ENCODE peak calls at places on chromosomes 7 and 10, in eight cellular contexts. D is AG10803, V is cardiac fibroblast, I is AG09309, X is GM23338, B is body of pancreas, S is heart right ventricle, N is IMR-90. O is an unnamed sample.
A peak's percentile ranks its signal among the peaks of the same experiment; 100 is the strongest.

GRCh38 chr7:78420001-78420400 is 621.4 kb downstream of the PHTF2 start:
- DNase-seq in N (no peak), V (no peak), D (no peak), X (no peak), I (no peak), S (no peak), B (no peak), O (no peak)

GRCh38 chr7:40133561-40134427 is 628 bp downstream of the MPLKIP start:
- DNase-seq in D (peak; percentile 48), V (peak; percentile 25), X (peak; percentile 65), I (no peak), S (no peak), B (no peak), N (peak; percentile 4), O (no peak)

GRCh38 chr7:17646181-17646956 is 293.9 kb downstream of the SNX13 start:
- DNase-seq in B (no peak), I (no peak), N (peak; percentile 66), X (peak; percentile 38), S (no peak), V (peak; percentile 75), D (peak; percentile 56), O (no peak)

GRCh38 chr10:67695555-67695954 is 440 bp downstream of the CTNNA3 start:
- DNase-seq in B (no peak), D (no peak), I (no peak), N (no peak), V (no peak), X (no peak), S (no peak), O (no peak)

GRCh38 chr10:9535744-9536143 is 1481.3 kb downstream of the GATA3 start:
- DNase-seq in I (no peak), V (no peak), D (no peak), X (no peak), N (no peak), S (no peak), B (no peak), O (no peak)

GRCh38 chr7:2668401-2668800 is 19.6 kb upstream of the AMZ1 start:
- DNase-seq in V (peak; percentile 83), S (peak; percentile 3), D (peak; percentile 54), N (peak; percentile 91), B (no peak), I (no peak), X (no peak), O (peak; percentile 51)

GRCh38 chr10:25017247-25017590 is 807 bp downstream of the THNSL1 start:
- DNase-seq in B (peak; percentile 38), D (no peak), I (no peak), V (no peak), S (no peak), X (peak; percentile 33), N (peak; percentile 13), O (no peak)

GRCh38 chr10:126302831-126303230 is 85.4 kb downstream of the ADAM12 start:
- DNase-seq in V (peak; percentile 27), X (peak; percentile 16), I (no peak), N (peak; percentile 4), S (no peak), D (no peak), B (no peak), O (no peak)

GRCh38 chr10:107727762-107728317 is 563.3 kb upstream of the SORCS1 start:
- DNase-seq in I (no peak), B (no peak), S (no peak), D (peak; percentile 37), X (no peak), V (peak; percentile 15), N (peak; percentile 28), O (peak; percentile 26)

GRCh38 chr10:75978213-75978612 is 546.8 kb downstream of the LRMDA start:
- DNase-seq in I (no peak), X (peak; percentile 59), N (no peak), S (no peak), B (no peak), D (peak; percentile 30), V (peak; percentile 21), O (no peak)

GRCh38 chr7:29657856-29658255 is 94.2 kb downstream of the PRR15 start:
- DNase-seq in N (no peak), X (no peak), D (no peak), S (no peak), V (no peak), I (no peak), B (no peak), O (no peak)

GRCh38 chr7:139060838-139061237 is 25.0 kb upstream of the ZC3HAV1L start:
- DNase-seq in D (peak; percentile 57), B (no peak), I (no peak), S (no peak), X (no peak), N (peak; percentile 37), V (no peak), O (no peak)

GRCh38 chr7:154684651-154685563 is 318.0 kb downstream of the PAXIP1 start:
- DNase-seq in I (no peak), B (no peak), X (no peak), D (no peak), V (no peak), N (no peak), S (no peak), O (no peak)

GRCh38 chr7:34900891-34901493 is 136.3 kb downstream of the DPY19L1 start:
- DNase-seq in V (peak; percentile 23), I (no peak), S (peak; percentile 28), B (no peak), D (no peak), X (peak; percentile 89), N (no peak), O (no peak)

GRCh38 chr7:40221836-40222235 is 87.0 kb downstream of the SUGCT start:
- DNase-seq in X (no peak), N (peak; percentile 92), V (peak; percentile 99), B (no peak), I (peak; percentile 87), D (peak; percentile 96), S (no peak), O (peak; percentile 89)

GRCh38 chr10:103145860-103146466 is 47.1 kb downstream of the NT5C2 start:
- DNase-seq in N (peak; percentile 92), X (no peak), B (peak; percentile 80), I (peak; percentile 81), V (peak; percentile 94), S (peak; percentile 21), D (peak; percentile 87), O (no peak)

GRCh38 chr10:126017961-126018560 is 121.7 kb downstream of the FANK1 start:
- DNase-seq in S (no peak), N (peak; percentile 74), X (no peak), B (peak; percentile 13), I (peak; percentile 16), V (peak; percentile 48), D (peak; percentile 37), O (peak; percentile 69)

DNA sequence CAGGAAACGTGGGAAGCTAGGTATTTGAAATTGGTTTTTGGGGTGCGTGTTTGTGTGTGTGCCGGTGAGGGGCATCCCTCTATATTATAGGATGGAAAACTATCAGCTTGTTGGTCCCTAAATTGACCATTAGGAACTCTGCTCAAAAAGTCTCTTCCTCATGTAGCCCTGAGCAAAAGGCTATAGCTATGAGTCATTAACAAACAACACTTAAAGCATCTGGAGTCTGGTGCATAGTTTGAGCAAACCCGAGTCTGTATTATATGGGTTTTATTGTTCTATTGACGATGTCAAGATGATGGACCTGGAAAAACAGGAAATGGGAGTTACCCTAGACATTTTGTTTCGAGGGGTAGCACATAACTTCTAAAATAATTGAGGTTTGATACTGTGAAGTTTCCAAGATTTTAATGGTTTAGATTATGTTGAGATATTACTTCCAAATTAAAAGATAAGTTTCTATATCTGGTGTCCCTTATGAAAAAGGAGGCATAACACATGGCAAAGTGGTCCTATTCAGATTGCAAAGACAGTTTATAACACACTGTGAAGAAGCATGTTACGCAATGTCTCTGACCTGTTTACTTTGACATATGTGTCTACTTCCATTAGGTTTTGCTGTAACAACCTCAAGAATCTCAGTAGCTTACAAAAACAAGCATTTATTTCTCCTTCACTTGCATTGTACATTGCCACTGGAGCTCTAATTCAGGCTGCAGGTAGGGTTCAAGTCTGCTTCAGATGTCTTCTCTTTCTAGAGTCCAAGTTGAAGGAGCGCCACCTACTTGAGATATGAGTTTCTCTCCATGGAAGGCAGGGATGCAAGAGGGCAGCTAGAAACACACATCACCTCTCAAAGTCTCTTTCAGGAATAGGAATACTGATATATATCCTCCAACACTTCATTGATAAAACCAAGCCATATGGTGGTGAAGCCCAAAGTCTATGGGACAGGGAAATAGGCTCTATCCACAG is 357.7 kb downstream of the PHF14 start:
- DNase-seq in B (no peak), I (no peak), V (no peak), N (no peak), D (no peak), X (peak; percentile 28), S (no peak), O (no peak)
- TF ChIP-seq CTCF in B (no peak), I (no peak), V (no peak), N (no peak), D (no peak), X (peak; percentile 63), S (no peak), O (no peak)

GRCh38 chr10:3104251-3104918 is 37.0 kb downstream of the PFKP start:
- DNase-seq in V (no peak), S (peak; percentile 65), I (no peak), D (no peak), B (no peak), N (no peak), X (no peak), O (no peak)
- H3K4me3 ChIP-seq in V (no peak overlapping the region), S (no peak overlapping the region), I (no peak overlapping the region), D (no peak overlapping the region), B (no peak overlapping the region), N (no peak overlapping the region), X (no peak overlapping the region), O (no peak overlapping the region)

DNA sequence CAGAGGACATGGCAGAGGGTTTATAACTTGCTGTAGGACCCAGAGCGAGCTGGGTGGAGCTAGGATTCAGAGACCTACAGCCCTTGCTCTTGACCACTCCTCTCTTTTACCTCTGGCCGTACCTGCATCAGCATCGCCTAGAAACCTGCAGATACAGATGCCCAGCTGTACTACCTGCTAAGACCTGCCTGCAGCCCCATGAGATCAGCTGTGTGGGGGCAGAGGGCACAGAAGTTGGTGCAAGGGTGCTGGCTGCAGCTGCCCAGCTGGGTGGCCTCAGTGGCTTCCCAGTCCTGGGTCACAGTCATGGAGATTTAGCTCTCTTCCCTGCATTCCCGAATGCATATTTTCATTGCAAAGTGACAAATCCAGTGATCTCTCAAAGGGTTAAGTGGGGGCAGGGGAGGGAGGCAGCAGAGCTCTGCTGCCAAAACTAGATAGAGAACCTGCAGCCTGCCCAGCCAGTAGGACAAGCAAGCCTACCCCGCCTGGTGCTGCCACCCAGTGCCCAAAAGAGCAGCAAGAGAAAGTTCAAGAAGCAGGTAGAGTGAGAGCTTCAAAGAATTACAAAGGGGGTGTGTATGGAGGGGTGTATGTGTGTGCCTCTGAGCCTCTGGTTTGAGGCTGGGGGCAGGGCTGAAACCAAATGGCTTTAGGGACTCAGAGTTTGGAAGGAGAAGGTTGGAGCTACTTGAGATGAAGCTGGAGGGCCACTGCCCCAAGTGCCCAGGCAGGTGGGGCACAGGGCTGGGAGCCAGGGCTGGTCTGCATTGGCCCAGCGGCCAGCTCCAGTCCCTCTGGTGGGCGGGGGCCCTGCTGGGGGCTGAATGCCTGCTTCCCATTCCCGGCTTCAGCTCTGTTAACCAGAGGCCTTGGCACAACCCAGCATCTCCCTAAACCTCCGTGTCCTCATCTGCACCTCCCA is 6.8 kb downstream of the FAM241B start:
- DNase-seq in S (no peak), B (peak; percentile 56), V (peak; percentile 14), D (no peak), N (no peak), I (no peak), X (peak; percentile 70), O (no peak)
- TF ChIP-seq CTCF in S (no peak), B (no peak), V (peak; percentile 21), D (peak; percentile 10), N (peak; percentile 10), I (peak; percentile 39), X (peak; percentile 82), O (peak; percentile 53)

GRCh38 chr7:1555046-1555812 is 776 bp downstream of the TMEM184A start:
- DNase-seq in D (peak; percentile 84), X (peak; percentile 60), S (peak; percentile 18), N (peak; percentile 89), I (no peak), V (peak; percentile 85), B (peak; percentile 77), O (peak; percentile 82)
- H3K4me3 ChIP-seq in D (no peak overlapping the region), X (no peak overlapping the region), S (no peak overlapping the region), N (no peak overlapping the region), I (no peak overlapping the region), V (no peak overlapping the region), B (peak overlapping the region; percentile 27), O (no peak overlapping the region)

O was measured in kidney epithelial cell.